ENCODE peak calls at places on chromosomes 16 and 17, in five cellular contexts. K is neuronal stem cell, U is IMR-90, D is H9, L is trophoblast cell. M is an unnamed sample.

GRCh38 chr17:11182430-11182829 is 58.6 kb upstream of the SHISA6 start:
- DNase-seq in K (no peak), U (no peak), D (no peak), L (no peak), M (no peak)

GRCh38 chr17:42563543-42563942 is 1.6 kb downstream of the COASY start:
- DNase-seq in K (no peak), U (no peak), D (no peak), L (no peak), M (no peak)

GRCh38 chr17:60610481-60610880 is 10.5 kb downstream of the PPM1D start:
- DNase-seq in K (no peak), U (no peak), D (no peak), L (no peak), M (peak)

GRCh38 chr16:75455677-75456076 is 8.8 kb downstream of the TMEM170A start:
- DNase-seq in K (no peak), U (no peak), D (no peak), L (no peak), M (no peak)

GRCh38 chr17:70230883-70231282 is 61.6 kb downstream of the KCNJ2 start:
- DNase-seq in K (no peak), U (no peak), D (no peak), L (no peak), M (peak)

GRCh38 chr16:56421313-56421712 is 4.0 kb downstream of the AMFR start:
- DNase-seq in K (no peak), U (no peak), D (no peak), L (no peak), M (no peak)

GRCh38 chr16:47625115-47625567 is 164.0 kb downstream of the PHKB start:
- DNase-seq in K (no peak), U (no peak), D (no peak), L (no peak), M (no peak)

GRCh38 chr17:21286066-21286770 is 1.7 kb downstream of the MAP2K3 start:
- DNase-seq in K (no peak), U (peak), D (no peak), L (peak), M (peak)

GRCh38 chr16:50309527-50310307 is 43.4 kb downstream of the ADCY7 start:
- DNase-seq in K (no peak), U (no peak), D (no peak), L (no peak), M (no peak)

GRCh38 chr17:3972281-3972731 is 8.1 kb upstream of the ATP2A3 start:
- DNase-seq in K (no peak), U (no peak), D (no peak), L (no peak), M (no peak)

GRCh38 chr17:227581-228222 is 46.3 kb upstream of the DOC2B start:
- DNase-seq in K (no peak), U (no peak), D (no peak), L (no peak), M (no peak)

GRCh38 chr17:17258998-17259397 is 22.0 kb upstream of the FLCN start:
- DNase-seq in K (no peak), U (no peak), D (no peak), L (no peak), M (no peak)

GRCh38 chr16:73405851-73406250 is 357.9 kb upstream of the ZFHX3 start:
- DNase-seq in K (no peak), U (no peak), D (no peak), L (peak), M (no peak)

GRCh38 chr16:76486740-76487139 is 209.5 kb downstream of the CNTNAP4 start:
- DNase-seq in K (no peak), U (no peak), D (no peak), L (no peak), M (no peak)

GRCh38 chr16:17520567-17520966 is 49.8 kb upstream of the XYLT1 start:
- DNase-seq in K (no peak), U (peak), D (no peak), L (no peak), M (no peak)

GRCh38 chr17:36722903-36723263 is 121.5 kb downstream of the MRM1 start:
- DNase-seq in K (no peak), U (no peak), D (no peak), L (no peak), M (no peak)

GRCh38 chr17:27376637-27377547 is 79.4 kb upstream of the KSR1 start:
- DNase-seq in K (no peak), U (peak), D (no peak), L (no peak), M (no peak)

GRCh38 chr17:39937462-39937861 is 9.9 kb downstream of the LRRC3C start:
- DNase-seq in K (no peak), U (no peak), D (no peak), L (no peak), M (no peak)

GRCh38 chr17:77489898-77490265 is 349.1 kb downstream of the SEC14L1 start:
- DNase-seq in K (no peak), U (no peak), D (no peak), L (no peak), M (no peak)

GRCh38 chr17:73586921-73587680 is 57.1 kb downstream of the SDK2 start:
- DNase-seq in K (no peak), U (no peak), D (no peak), L (peak), M (no peak)

GRCh38 chr16:15835136-15835878 is 21.5 kb downstream of the MYH11 start:
- DNase-seq in K (no peak), U (no peak), D (no peak), L (no peak), M (no peak)

GRCh38 chr17:75764711-75765421 is at the start of gene GALK1:
- DNase-seq in K (peak), U (peak), D (peak), L (peak), M (peak)

GRCh38 chr17:2070241-2071023 is 15.5 kb downstream of the HIC1 start:
- DNase-seq in K (no peak), U (no peak), D (peak), L (no peak), M (peak)

GRCh38 chr16:2779151-2779920 is 2.3 kb upstream of the ELOB start:
- DNase-seq in K (no peak), U (no peak), D (peak), L (no peak), M (no peak)

GRCh38 chr17:59425085-59425901 is 93.8 kb downstream of the YPEL2 start:
- DNase-seq in K (no peak), U (peak), D (no peak), L (peak), M (peak)

GRCh38 chr17:12627177-12627629 is 38.5 kb upstream of the MYOCD start:
- DNase-seq in K (no peak), U (peak), D (no peak), L (peak), M (peak)

GRCh38 chr17:6596076-6596475 is 39.7 kb upstream of the PITPNM3 start:
- DNase-seq in K (no peak), U (no peak), D (no peak), L (no peak), M (no peak)

GRCh38 chr17:60148300-60148838 is 1.4 kb upstream of the CA4 start:
- DNase-seq in K (no peak), U (no peak), D (no peak), L (no peak), M (no peak)

GRCh38 chr17:15918661-15919259 is 26.2 kb upstream of the ADORA2B start:
- DNase-seq in K (no peak), U (no peak), D (no peak), L (no peak), M (no peak)

GRCh38 chr16:67645397-67646121 is 615 bp downstream of the CARMIL2 start:
- DNase-seq in K (no peak), U (no peak), D (no peak), L (no peak), M (no peak)

DNA sequence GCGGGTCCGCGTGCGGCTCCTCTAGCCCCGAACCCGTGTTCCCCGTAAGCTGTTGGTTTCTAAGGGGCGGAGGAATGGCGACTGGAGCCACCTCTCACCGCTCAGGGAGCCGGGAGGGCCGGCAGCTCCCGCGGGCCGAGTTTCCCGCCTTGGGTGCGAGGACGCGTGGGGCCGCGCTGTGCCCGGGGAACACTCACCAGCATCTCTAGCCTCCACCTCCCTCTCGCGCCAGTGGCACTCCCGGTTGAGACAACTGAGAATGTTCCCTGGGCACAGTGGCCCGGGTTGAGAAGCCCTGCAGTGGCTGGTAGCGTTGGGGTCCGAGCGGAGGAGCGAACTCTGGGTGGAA is 560 bp downstream of the TELO2 start:
- DNase-seq in K (no peak), U (no peak), D (no peak), L (no peak), M (peak)
- H4K8ac ChIP-seq in K (no peak), U (peak), D (no peak), L (peak), M (peak)

GRCh38 chr17:45370949-45371413 is 54.2 kb upstream of the MAP3K14 start:
- DNase-seq in K (no peak), U (peak), D (peak), L (no peak), M (peak)
- H3K18ac ChIP-seq in K (no peak), U (peak), D (peak), L (no peak), M (peak)

GRCh38 chr17:81683208-81683583 is 401 bp downstream of the ARL16 start:
- DNase-seq in K (no peak), U (peak), D (no peak), L (no peak), M (no peak)
- H2BK120ac ChIP-seq in K (peak), U (peak), D (no peak), L (peak), M (no peak)

GRCh38 chr17:81385320-81386111 is 9.7 kb upstream of the BAHCC1 start:
- DNase-seq in K (no peak), U (no peak), D (no peak), L (no peak), M (no peak)

GRCh38 chr17:81384929-81385319 is 10.3 kb upstream of the BAHCC1 start:
- DNase-seq in K (no peak), U (no peak), D (no peak), L (no peak), M (no peak)

GRCh38 chr17:81386646-81387234 is 8.5 kb upstream of the BAHCC1 start:
- DNase-seq in K (no peak), U (no peak), D (no peak), L (no peak), M (no peak)

GRCh38 chr17:81387235-81388060 is 7.8 kb upstream of the BAHCC1 start:
- DNase-seq in K (no peak), U (peak), D (no peak), L (no peak), M (peak)

DNA sequence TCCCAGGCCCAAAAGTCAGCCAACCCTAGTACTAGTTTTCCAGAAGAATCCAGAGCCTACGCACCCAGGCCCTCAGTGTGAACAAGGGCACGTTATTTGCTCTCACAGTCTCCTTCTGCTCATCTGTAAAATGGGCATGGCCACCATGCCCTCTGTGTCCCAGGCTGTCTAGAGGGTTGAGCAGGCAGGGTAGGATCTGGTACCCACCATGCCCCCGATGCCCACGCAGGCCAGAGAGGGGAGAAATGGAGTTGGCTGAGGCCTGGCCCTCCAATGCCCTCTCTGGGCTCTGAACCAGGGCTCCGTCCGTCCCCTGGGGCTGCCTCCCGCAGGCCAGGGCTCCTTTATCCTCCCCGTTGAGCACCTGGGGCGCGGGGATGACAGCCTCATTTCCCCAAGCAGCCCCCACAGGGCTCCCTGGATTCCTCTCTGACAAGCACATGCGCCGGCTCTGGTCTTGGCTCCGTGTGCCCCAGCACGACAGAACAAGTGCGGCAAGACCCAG is 9.1 kb upstream of the BAHCC1 start:
- DNase-seq in K (no peak), U (no peak), D (peak), L (no peak), M (no peak)
- H4K8ac ChIP-seq in K (no peak), U (peak), D (no peak), L (no peak), M (peak)

DNA sequence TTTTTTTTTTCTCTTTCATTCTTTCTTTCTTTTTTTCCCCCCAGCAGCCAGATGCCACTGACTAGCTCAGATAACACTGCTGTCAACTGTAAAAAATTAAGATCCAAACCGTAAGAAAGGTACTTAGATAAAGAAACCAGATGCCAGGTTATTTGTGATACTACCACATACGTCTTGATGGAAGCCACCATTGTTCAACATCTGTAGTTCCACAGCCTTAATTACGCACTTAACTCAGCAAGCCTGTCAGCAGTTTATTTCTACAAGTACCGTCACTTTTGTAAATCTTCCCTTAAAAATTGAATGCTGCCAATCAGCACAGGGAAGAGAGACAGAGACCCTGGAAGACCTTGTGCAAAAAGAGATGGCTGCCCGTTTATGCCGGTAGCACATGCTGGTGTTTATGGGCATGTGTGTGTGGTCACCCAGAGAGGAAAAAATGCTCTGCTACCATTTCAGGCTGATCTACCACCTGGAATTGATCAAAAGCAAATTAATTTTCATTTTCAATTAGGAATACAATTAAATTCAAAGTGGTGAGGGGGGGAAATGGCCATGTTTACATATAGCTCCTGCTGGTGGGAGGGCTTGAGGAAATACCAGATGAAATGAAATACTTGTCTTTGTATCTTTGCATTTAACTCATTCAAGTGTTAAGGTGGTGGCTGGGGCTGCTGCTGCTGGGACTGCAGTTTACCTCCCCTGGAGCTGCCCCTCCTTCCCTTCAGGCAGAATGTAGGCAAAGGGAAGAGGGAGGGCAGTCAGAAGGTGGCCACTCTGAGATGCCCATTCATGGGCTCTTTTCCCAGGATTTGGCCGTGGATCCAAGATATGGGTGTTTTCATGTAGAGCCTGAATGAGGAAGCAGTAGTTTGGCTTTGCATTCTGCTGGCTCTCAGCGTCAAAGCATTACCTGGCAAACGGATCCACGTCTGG is 237.3 kb downstream of the IRX3 start:
- DNase-seq in K (no peak), U (no peak), D (peak), L (no peak), M (no peak)
- H3K18ac ChIP-seq in K (no peak), U (no peak), D (peak), L (no peak), M (no peak)

GRCh38 chr17:82446649-82447048 is 3.9 kb downstream of the CYBC1 start:
- DNase-seq in K (no peak), U (no peak), D (no peak), L (no peak), M (no peak)

GRCh38 chr17:82452162-82452561 is 1.6 kb upstream of the CYBC1 start:
- DNase-seq in K (no peak), U (no peak), D (no peak), L (no peak), M (no peak)

GRCh38 chr17:82449136-82449882 is 1.2 kb downstream of the CYBC1 start:
- DNase-seq in K (no peak), U (no peak), D (peak), L (no peak), M (no peak)

GRCh38 chr17:82449883-82450356 is 632 bp downstream of the CYBC1 start:
- DNase-seq in K (no peak), U (no peak), D (no peak), L (no peak), M (no peak)

GRCh38 chr17:82450357-82451106 is at the start of gene CYBC1:
- DNase-seq in K (peak), U (peak), D (peak), L (peak), M (peak)
- H2BK120ac ChIP-seq in K (no peak), U (peak), D (no peak), L (peak), M (peak)

GRCh38 chr16:58644108-58644507 is 14.5 kb upstream of the CNOT1 start:
- DNase-seq in K (no peak), U (no peak), D (no peak), L (no peak), M (no peak)

GRCh38 chr16:58638148-58639036 is 8.8 kb upstream of the CNOT1 start:
- DNase-seq in K (no peak), U (peak), D (peak), L (peak), M (peak)

GRCh38 chr16:58639230-58639629 is 9.6 kb upstream of the CNOT1 start:
- DNase-seq in K (no peak), U (no peak), D (no peak), L (no peak), M (no peak)

GRCh38 chr16:58639836-58640235 is 10.2 kb upstream of the CNOT1 start:
- DNase-seq in K (no peak), U (no peak), D (no peak), L (peak), M (no peak)

DNA sequence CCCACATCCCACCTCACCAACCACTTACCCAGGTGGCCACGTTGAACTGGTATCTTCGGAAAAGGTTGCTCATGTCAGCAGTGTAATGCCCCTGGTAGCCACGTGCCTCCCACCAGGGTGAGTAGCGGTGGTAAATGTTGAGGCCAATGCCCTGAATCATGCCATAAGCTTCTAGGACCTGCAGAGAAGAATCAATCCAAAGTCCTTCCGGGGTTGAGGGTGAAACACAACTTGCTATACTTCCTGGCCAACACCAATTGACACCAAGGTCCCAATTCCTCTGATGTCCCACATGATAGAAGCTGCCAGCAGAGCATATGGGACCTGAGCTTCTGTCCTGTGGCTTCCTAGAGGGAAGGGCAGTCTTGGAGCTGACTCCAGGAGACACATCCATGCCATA is 11.3 kb upstream of the CNOT1 start:
- DNase-seq in K (no peak), U (no peak), D (no peak), L (no peak), M (no peak)
- H4K8ac ChIP-seq in K (no peak), U (no peak), D (no peak), L (no peak), M (no peak)

GRCh38 chr16:27549607-27549856 is 181 bp downstream of the GTF3C1 start:
- DNase-seq in K (no peak), U (no peak), D (no peak), L (no peak), M (no peak)
- H3K18ac ChIP-seq in K (peak), U (no peak), D (peak), L (peak), M (peak)

GRCh38 chr17:32519769-32520701 is 33.2 kb downstream of the CDK5R1 start:
- DNase-seq in K (peak), U (no peak), D (peak), L (no peak), M (peak)

GRCh38 chr17:32516940-32517711 is 30.3 kb downstream of the CDK5R1 start:
- DNase-seq in K (no peak), U (no peak), D (no peak), L (no peak), M (no peak)

GRCh38 chr17:32517982-32518381 is 31.2 kb downstream of the CDK5R1 start:
- DNase-seq in K (no peak), U (no peak), D (no peak), L (no peak), M (no peak)

GRCh38 chr17:32520737-32521399 is 34.1 kb downstream of the CDK5R1 start:
- DNase-seq in K (no peak), U (no peak), D (no peak), L (no peak), M (no peak)

DNA sequence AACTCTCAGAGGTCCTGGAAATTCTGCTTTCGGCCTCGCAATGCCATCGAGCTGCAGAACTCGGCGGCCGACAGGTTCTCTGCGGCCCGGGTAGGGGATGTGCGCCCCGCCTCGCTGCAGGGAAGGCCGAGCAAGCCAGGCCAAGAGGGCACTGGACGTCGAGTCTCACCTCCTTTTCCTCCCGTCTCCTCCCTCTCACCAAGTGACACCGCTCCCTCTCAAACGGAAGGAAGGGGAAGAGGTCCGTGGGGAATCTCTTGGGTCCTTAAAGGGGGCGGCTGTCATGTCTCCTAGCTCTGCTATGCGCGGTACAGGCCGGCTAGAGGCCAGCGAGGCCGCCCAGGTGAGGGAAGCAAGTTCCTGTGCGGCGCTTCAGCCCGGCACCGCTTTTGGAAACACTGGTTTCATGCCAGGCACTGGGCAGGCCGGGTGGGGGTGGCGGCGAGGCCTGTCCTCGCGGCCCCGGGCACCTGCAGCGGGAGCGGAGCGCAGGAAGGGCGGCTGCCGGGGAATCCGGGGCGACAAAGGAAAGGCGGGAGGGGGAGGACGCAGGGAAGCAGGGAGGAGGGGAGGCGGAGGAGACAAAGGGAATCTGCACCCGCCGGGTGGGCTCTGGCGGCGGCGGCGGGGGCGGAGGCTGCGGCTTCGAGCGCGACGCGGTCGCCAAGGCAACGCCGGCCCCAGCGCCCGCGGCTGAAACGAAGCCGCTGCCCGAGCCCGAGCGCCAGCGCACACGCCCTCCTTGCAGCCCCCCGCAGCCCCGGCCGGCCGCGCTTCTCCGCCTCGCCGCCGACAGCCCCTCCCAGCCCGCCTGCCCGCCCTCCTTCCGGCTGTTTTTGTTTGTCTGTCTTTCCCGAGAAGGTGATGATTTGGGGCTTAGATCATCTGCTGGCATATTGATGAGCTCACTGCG is 32.3 kb downstream of the CDK5R1 start:
- DNase-seq in K (peak), U (no peak), D (peak), L (peak), M (peak)
- H2BK120ac ChIP-seq in K (peak), U (no peak), D (no peak), L (no peak), M (no peak)